ENCODE peak calls at places on chromosomes 7 and 10, in ten cellular contexts. E is prostate gland; T is adrenal gland; R is CD8-positive, alpha-beta memory T cell; B is HCT116; P is IMR-90; N is PC-3; H is tibial artery; Y is thyroid gland; K is CD4-positive, alpha-beta memory T cell. D is an unnamed sample.

GRCh38 chr10:114749014-114749413 is 72.6 kb upstream of the FHIP2A start:
- DNase-seq in E (no peak), T (no peak), R (no peak), B (no peak), P (no peak), N (no peak), H (no peak), Y (peak; percentile 18), K (no peak), D (no peak)

GRCh38 chr7:128459394-128459878 is 3.8 kb downstream of the HILPDA start:
- DNase-seq in E (peak; percentile 56), T (peak; percentile 72), R (peak; percentile 64), B (peak; percentile 59), P (peak; percentile 75), N (peak; percentile 63), H (peak; percentile 75), Y (peak; percentile 65), K (peak; percentile 74), D (peak; percentile 51)

GRCh38 chr7:110090113-110090820 is 1000.7 kb upstream of the LRRN3 start:
- DNase-seq in E (no peak), T (peak; percentile 30), R (no peak), B (peak; percentile 38), P (peak; percentile 37), N (peak; percentile 64), H (no peak), Y (no peak), K (no peak), D (no peak)

GRCh38 chr10:122981066-122981464 is 864 bp downstream of the PSTK start:
- DNase-seq in E (no peak), T (no peak), R (no peak), B (peak; percentile 34), P (peak; percentile 53), N (peak; percentile 35), H (no peak), Y (no peak), K (peak; percentile 4), D (no peak)

GRCh38 chr10:84665883-84666463 is 337.6 kb downstream of the CCSER2 start:
- DNase-seq in E (no peak), T (no peak), R (no peak), B (peak; percentile 21), P (no peak), N (peak; percentile 56), H (no peak), Y (peak; percentile 15), K (no peak), D (no peak)

GRCh38 chr10:31129261-31129660 is 97.6 kb upstream of the ZNF438 start:
- DNase-seq in E (no peak), T (no peak), R (no peak), B (no peak), P (peak; percentile 96), N (peak; percentile 10), H (peak; percentile 62), Y (peak; percentile 47), K (no peak), D (no peak)

GRCh38 chr10:120741415-120741814 is 109.7 kb upstream of the WDR11 start:
- DNase-seq in E (peak; percentile 5), T (no peak), R (no peak), B (no peak), P (no peak), N (no peak), H (no peak), Y (peak; percentile 48), K (no peak), D (no peak)

GRCh38 chr7:145212050-145212449 is 376.2 kb upstream of the TPK1 start:
- DNase-seq in E (no peak), T (no peak), R (no peak), B (no peak), P (no peak), N (no peak), H (no peak), Y (no peak), K (no peak), D (no peak)

GRCh38 chr10:126158090-126158489 is 230.2 kb downstream of the ADAM12 start:
- DNase-seq in E (no peak), T (no peak), R (no peak), B (no peak), P (no peak), N (no peak), H (no peak), Y (no peak), K (no peak), D (no peak)

GRCh38 chr7:2494191-2495130 is 18.3 kb upstream of the GRIFIN start:
- DNase-seq in E (no peak), T (no peak), R (no peak), B (no peak), P (no peak), N (no peak), H (no peak), Y (no peak), K (no peak), D (no peak)

GRCh38 chr10:59880976-59881510 is 25.3 kb downstream of the CCDC6 start:
- DNase-seq in E (no peak), T (no peak), R (peak; percentile 39), B (no peak), P (no peak), N (no peak), H (no peak), Y (no peak), K (peak; percentile 16), D (no peak)

GRCh38 chr10:50347394-50347802 is 96.1 kb upstream of the ASAH2 start:
- DNase-seq in E (no peak), T (no peak), R (no peak), B (no peak), P (no peak), N (no peak), H (no peak), Y (no peak), K (no peak), D (no peak)

GRCh38 chr10:13528875-13529713 is at the start of gene BEND7:
- DNase-seq in E (no peak), T (peak; percentile 31), R (no peak), B (no peak), P (peak; percentile 16), N (peak; percentile 16), H (no peak), Y (peak; percentile 72), K (no peak), D (no peak)

GRCh38 chr7:4682621-4683042 is 537 bp downstream of the FOXK1 start:
- DNase-seq in E (peak; percentile 36), T (peak; percentile 67), R (peak; percentile 31), B (no peak), P (peak; percentile 47), N (peak; percentile 42), H (peak; percentile 47), Y (peak; percentile 66), K (peak; percentile 29), D (peak; percentile 12)

GRCh38 chr10:38043516-38043915 is 33.0 kb downstream of the ZNF33A start:
- DNase-seq in E (no peak), T (no peak), R (no peak), B (no peak), P (no peak), N (no peak), H (no peak), Y (no peak), K (no peak), D (no peak)

GRCh38 chr10:44398271-44398670 is 13.4 kb upstream of the CXCL12 start:
- DNase-seq in E (no peak), T (peak; percentile 9), R (no peak), B (no peak), P (no peak), N (no peak), H (no peak), Y (no peak), K (no peak), D (no peak)

DNA sequence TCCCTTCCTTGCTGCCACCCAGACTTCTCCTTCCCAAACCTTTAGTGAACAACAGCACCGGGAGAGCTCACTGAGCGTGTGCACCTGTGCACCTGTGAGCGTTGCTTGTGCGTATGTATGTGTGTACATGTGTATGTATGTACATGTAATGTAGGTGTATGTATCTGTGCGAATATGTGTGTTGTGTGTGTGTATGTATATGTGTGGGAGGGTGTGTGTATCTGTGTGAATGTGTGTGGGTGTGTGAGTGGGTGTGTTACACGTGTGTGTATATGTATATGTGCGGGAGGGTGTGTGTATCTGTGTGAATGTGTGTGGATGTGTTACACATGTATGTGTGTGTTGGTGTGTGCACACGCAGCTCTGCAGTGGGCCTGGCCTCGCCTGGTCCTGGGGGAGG is 44.5 kb upstream of the DNAJB6 start:
- DNase-seq in E (no peak), T (no peak), R (no peak), B (no peak), P (no peak), N (no peak), H (no peak), Y (no peak), K (no peak), D (no peak)
- H3K4me3 ChIP-seq in E (no peak overlapping the region), T (no peak overlapping the region), R (no peak overlapping the region), B (no peak overlapping the region), P (no peak overlapping the region), N (no peak overlapping the region), H (no peak overlapping the region), Y (no peak overlapping the region), K (no peak overlapping the region), D (no peak overlapping the region)

GRCh38 chr7:28731092-28731491 is 227.0 kb downstream of the TRIL start:
- DNase-seq in E (no peak), T (no peak), R (no peak), B (no peak), P (no peak), N (no peak), H (no peak), Y (no peak), K (no peak), D (no peak)
- H3K27ac ChIP-seq in E (no peak overlapping the region), T (no peak overlapping the region), R (no peak overlapping the region), B (no peak overlapping the region), P (no peak overlapping the region), N (no peak overlapping the region), H (no peak overlapping the region), Y (no peak overlapping the region), K (no peak overlapping the region), D (no peak overlapping the region)

DNA sequence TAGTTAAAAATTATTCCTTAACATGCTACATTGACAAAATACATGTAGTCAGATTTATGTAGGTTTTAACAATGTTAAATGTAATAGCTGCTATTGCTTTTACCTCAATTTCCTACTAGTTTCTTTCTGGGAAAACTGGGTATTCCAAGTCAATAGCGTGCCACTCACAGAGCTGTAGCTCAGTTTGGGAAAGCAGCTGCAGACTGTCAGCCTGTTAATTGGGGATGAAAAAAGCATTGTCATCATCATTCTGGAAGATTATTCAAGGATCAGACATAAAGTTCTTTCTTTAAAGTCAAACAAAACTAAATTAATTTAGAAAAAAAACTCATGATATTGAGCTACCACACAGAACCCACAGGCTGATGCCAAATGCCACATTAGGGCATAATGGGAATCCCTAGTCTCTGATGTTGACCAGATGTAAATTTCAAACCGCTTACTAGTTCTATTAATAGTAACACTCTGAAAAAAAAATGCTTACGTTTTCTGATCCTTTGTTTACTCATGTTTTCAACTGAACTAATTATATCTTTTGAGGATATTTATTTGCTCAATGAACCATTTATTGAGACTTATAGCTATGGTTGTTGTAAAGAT is 19.6 kb upstream of the AGMO start:
- DNase-seq in E (no peak), T (no peak), R (no peak), B (no peak), P (no peak), N (no peak), H (no peak), Y (no peak), K (no peak), D (no peak)
- H3K27me3 ChIP-seq in E (no peaks in the 10 kb centered on the region), T (no peaks in the 10 kb centered on the region), R (no peaks in the 10 kb centered on the region), B (no peaks in the 10 kb centered on the region), P (no peaks in the 10 kb centered on the region), N (no peaks in the 10 kb centered on the region), H (no peaks in the 10 kb centered on the region), Y (no peaks in the 10 kb centered on the region), K (no peaks in the 10 kb centered on the region), D (no peaks in the 10 kb centered on the region)

DNA sequence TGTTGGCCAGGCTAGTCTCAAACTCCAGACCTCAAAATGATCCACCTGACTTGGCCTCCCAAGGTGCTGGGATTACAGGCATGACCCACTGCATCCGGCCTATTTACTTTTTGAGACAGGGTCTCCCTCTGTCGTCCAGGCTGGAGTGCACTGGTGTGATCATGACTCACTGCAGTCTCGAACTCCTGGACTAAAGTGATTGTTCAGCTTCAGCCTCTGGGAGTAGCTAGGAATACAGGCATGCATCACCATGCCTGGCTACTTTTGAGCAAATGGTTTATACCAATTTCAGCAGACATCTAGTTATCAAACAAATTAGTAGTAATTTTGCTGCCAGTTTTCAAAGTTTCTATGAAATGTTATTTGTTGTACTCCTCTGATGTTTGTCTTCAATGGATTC is 2.2 kb upstream of the WAC start:
- DNase-seq in E (no peak), T (peak; percentile 21), R (no peak), B (no peak), P (peak; percentile 39), N (no peak), H (no peak), Y (no peak), K (no peak), D (no peak)
- H3K4me3 ChIP-seq in E (no peak overlapping the region), T (no peak overlapping the region), R (no peak overlapping the region), B (no peak overlapping the region), P (no peak overlapping the region), N (no peak overlapping the region), H (no peak overlapping the region), Y (no peak overlapping the region), K (no peak overlapping the region), D (no peak overlapping the region)

D was measured in effector memory CD4-positive, alpha-beta T cell.